ENCODE peak calls at places on chromosomes 3 and 15, in ten cellular contexts. One of them, this sample, is unnamed.

GRCh38 chr3:197533396-197534347 is 22.1 kb downstream of the BDH1 start:
- DNase-seq in right atrium auricular region: no peak
- DNase-seq in A549: no peak
- DNase-seq in AG10803: peak
- DNase-seq in endodermal cell: peak
- DNase-seq in right lobe of liver: no peak
- DNase-seq in choroid plexus epithelial cell: no peak
- DNase-seq in lower lobe of right lung: no peak
- DNase-seq in upper lobe of right lung: no peak
- DNase-seq in uterus: no peak
- DNase-seq in this sample: no peak

GRCh38 chr3:108820586-108820985 is 2.0 kb upstream of the TRAT1 start:
- DNase-seq in right atrium auricular region: no peak
- DNase-seq in A549: no peak
- DNase-seq in AG10803: no peak
- DNase-seq in endodermal cell: no peak
- DNase-seq in right lobe of liver: no peak
- DNase-seq in choroid plexus epithelial cell: no peak
- DNase-seq in lower lobe of right lung: no peak
- DNase-seq in upper lobe of right lung: no peak
- DNase-seq in uterus: no peak
- DNase-seq in this sample: no peak

GRCh38 chr3:144390786-144391185 is 419.2 kb downstream of the DIPK2A start:
- DNase-seq in right atrium auricular region: no peak
- DNase-seq in A549: no peak
- DNase-seq in AG10803: no peak
- DNase-seq in endodermal cell: no peak
- DNase-seq in right lobe of liver: no peak
- DNase-seq in choroid plexus epithelial cell: no peak
- DNase-seq in lower lobe of right lung: no peak
- DNase-seq in upper lobe of right lung: no peak
- DNase-seq in uterus: no peak
- DNase-seq in this sample: no peak

GRCh38 chr15:82177291-82178010 is 85.1 kb downstream of the EFL1 start:
- DNase-seq in right atrium auricular region: no peak
- DNase-seq in A549: no peak
- DNase-seq in AG10803: peak
- DNase-seq in endodermal cell: no peak
- DNase-seq in right lobe of liver: no peak
- DNase-seq in choroid plexus epithelial cell: peak
- DNase-seq in lower lobe of right lung: no peak
- DNase-seq in upper lobe of right lung: no peak
- DNase-seq in uterus: no peak
- DNase-seq in this sample: peak

GRCh38 chr3:155441026-155441425 is 147.5 kb upstream of the STRIT1 start:
- DNase-seq in right atrium auricular region: no peak
- DNase-seq in A549: no peak
- DNase-seq in AG10803: no peak
- DNase-seq in endodermal cell: no peak
- DNase-seq in right lobe of liver: no peak
- DNase-seq in choroid plexus epithelial cell: no peak
- DNase-seq in lower lobe of right lung: no peak
- DNase-seq in upper lobe of right lung: no peak
- DNase-seq in uterus: no peak
- DNase-seq in this sample: no peak

GRCh38 chr3:195556390-195556789 is 13.3 kb upstream of the PPP1R2 start:
- DNase-seq in right atrium auricular region: no peak
- DNase-seq in A549: peak
- DNase-seq in AG10803: no peak
- DNase-seq in endodermal cell: peak
- DNase-seq in right lobe of liver: no peak
- DNase-seq in choroid plexus epithelial cell: peak
- DNase-seq in lower lobe of right lung: no peak
- DNase-seq in upper lobe of right lung: no peak
- DNase-seq in uterus: no peak
- DNase-seq in this sample: peak

GRCh38 chr15:59997070-59997701 is 6.9 kb upstream of the FOXB1 start:
- DNase-seq in right atrium auricular region: no peak
- DNase-seq in A549: no peak
- DNase-seq in AG10803: no peak
- DNase-seq in endodermal cell: peak
- DNase-seq in right lobe of liver: no peak
- DNase-seq in choroid plexus epithelial cell: no peak
- DNase-seq in lower lobe of right lung: peak
- DNase-seq in upper lobe of right lung: no peak
- DNase-seq in uterus: no peak
- DNase-seq in this sample: no peak

GRCh38 chr3:126419151-126419703 is 24.5 kb downstream of the CFAP100 start:
- DNase-seq in right atrium auricular region: no peak
- DNase-seq in A549: no peak
- DNase-seq in AG10803: no peak
- DNase-seq in endodermal cell: peak
- DNase-seq in right lobe of liver: no peak
- DNase-seq in choroid plexus epithelial cell: no peak
- DNase-seq in lower lobe of right lung: no peak
- DNase-seq in upper lobe of right lung: no peak
- DNase-seq in uterus: no peak
- DNase-seq in this sample: no peak

GRCh38 chr15:98292442-98293240 is 332.1 kb downstream of the ARRDC4 start:
- DNase-seq in right atrium auricular region: no peak
- DNase-seq in A549: peak
- DNase-seq in AG10803: peak
- DNase-seq in endodermal cell: peak
- DNase-seq in right lobe of liver: peak
- DNase-seq in choroid plexus epithelial cell: peak
- DNase-seq in lower lobe of right lung: no peak
- DNase-seq in upper lobe of right lung: peak
- DNase-seq in uterus: peak
- DNase-seq in this sample: peak

GRCh38 chr15:38072007-38072506 is 137.6 kb downstream of the TMCO5A start:
- DNase-seq in right atrium auricular region: peak
- DNase-seq in A549: no peak
- DNase-seq in AG10803: no peak
- DNase-seq in endodermal cell: no peak
- DNase-seq in right lobe of liver: no peak
- DNase-seq in choroid plexus epithelial cell: no peak
- DNase-seq in lower lobe of right lung: no peak
- DNase-seq in upper lobe of right lung: no peak
- DNase-seq in uterus: no peak
- DNase-seq in this sample: no peak

GRCh38 chr3:85560088-85560790 is 601.5 kb downstream of the CADM2 start:
- DNase-seq in right atrium auricular region: peak
- DNase-seq in A549: no peak
- DNase-seq in AG10803: no peak
- DNase-seq in endodermal cell: no peak
- DNase-seq in right lobe of liver: no peak
- DNase-seq in choroid plexus epithelial cell: peak
- DNase-seq in lower lobe of right lung: no peak
- DNase-seq in upper lobe of right lung: no peak
- DNase-seq in uterus: no peak
- DNase-seq in this sample: peak

GRCh38 chr3:14256561-14257342 is 78.1 kb downstream of the LSM3 start:
- DNase-seq in right atrium auricular region: no peak
- DNase-seq in A549: no peak
- DNase-seq in AG10803: no peak
- DNase-seq in endodermal cell: peak
- DNase-seq in right lobe of liver: peak
- DNase-seq in choroid plexus epithelial cell: no peak
- DNase-seq in lower lobe of right lung: no peak
- DNase-seq in upper lobe of right lung: no peak
- DNase-seq in uterus: no peak
- DNase-seq in this sample: no peak

GRCh38 chr15:90553248-90553745 is 23.6 kb downstream of the CRTC3 start:
- DNase-seq in right atrium auricular region: no peak
- DNase-seq in A549: no peak
- DNase-seq in AG10803: peak
- DNase-seq in endodermal cell: no peak
- DNase-seq in right lobe of liver: no peak
- DNase-seq in choroid plexus epithelial cell: peak
- DNase-seq in lower lobe of right lung: no peak
- DNase-seq in upper lobe of right lung: no peak
- DNase-seq in uterus: no peak
- DNase-seq in this sample: peak

GRCh38 chr3:35936571-35936970 is 297.2 kb downstream of the ARPP21 start:
- DNase-seq in right atrium auricular region: no peak
- DNase-seq in A549: no peak
- DNase-seq in AG10803: peak
- DNase-seq in endodermal cell: no peak
- DNase-seq in right lobe of liver: no peak
- DNase-seq in choroid plexus epithelial cell: peak
- DNase-seq in lower lobe of right lung: no peak
- DNase-seq in upper lobe of right lung: no peak
- DNase-seq in uterus: no peak
- DNase-seq in this sample: no peak

GRCh38 chr15:98391568-98391967 is 256.8 kb upstream of the IGF1R start:
- DNase-seq in right atrium auricular region: no peak
- DNase-seq in A549: no peak
- DNase-seq in AG10803: no peak
- DNase-seq in endodermal cell: no peak
- DNase-seq in right lobe of liver: no peak
- DNase-seq in choroid plexus epithelial cell: no peak
- DNase-seq in lower lobe of right lung: no peak
- DNase-seq in upper lobe of right lung: no peak
- DNase-seq in uterus: no peak
- DNase-seq in this sample: no peak

GRCh38 chr15:37576952-37577351 is 357.5 kb upstream of the TMCO5A start:
- DNase-seq in right atrium auricular region: no peak
- DNase-seq in A549: no peak
- DNase-seq in AG10803: no peak
- DNase-seq in endodermal cell: no peak
- DNase-seq in right lobe of liver: no peak
- DNase-seq in choroid plexus epithelial cell: no peak
- DNase-seq in lower lobe of right lung: no peak
- DNase-seq in upper lobe of right lung: no peak
- DNase-seq in uterus: no peak
- DNase-seq in this sample: no peak

DNA sequence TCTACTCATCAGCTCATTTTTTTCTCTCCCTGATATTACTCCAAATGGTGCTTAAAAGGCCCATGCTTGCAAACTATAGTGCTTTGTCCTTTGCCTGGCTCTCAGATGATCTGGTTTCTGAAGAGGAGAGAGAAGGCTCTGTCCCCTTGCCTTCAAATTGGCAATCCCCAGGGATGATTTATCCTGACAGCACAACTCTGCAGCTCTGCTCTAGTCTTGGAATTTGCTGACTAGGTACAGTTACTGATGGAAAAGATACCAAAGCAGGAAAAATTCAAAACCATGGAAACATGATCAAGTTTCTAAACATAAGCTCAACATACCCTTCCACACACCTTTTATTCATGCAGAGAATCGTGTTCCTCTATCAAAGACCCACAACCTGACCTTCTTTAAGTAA is 106.7 kb upstream of the CADPS start:
- DNase-seq in right atrium auricular region: no peak
- DNase-seq in A549: no peak
- DNase-seq in AG10803: no peak
- DNase-seq in endodermal cell: no peak
- DNase-seq in right lobe of liver: no peak
- DNase-seq in choroid plexus epithelial cell: no peak
- DNase-seq in lower lobe of right lung: no peak
- DNase-seq in upper lobe of right lung: no peak
- DNase-seq in uterus: no peak
- DNase-seq in this sample: no peak
- H3K4me3 ChIP-seq in right atrium auricular region: no peak
- H3K4me3 ChIP-seq in A549: no peak
- H3K4me3 ChIP-seq in AG10803: no peak
- H3K4me3 ChIP-seq in endodermal cell: no peak
- H3K4me3 ChIP-seq in right lobe of liver: no peak
- H3K4me3 ChIP-seq in choroid plexus epithelial cell: no peak
- H3K4me3 ChIP-seq in lower lobe of right lung: no peak
- H3K4me3 ChIP-seq in upper lobe of right lung: no peak
- H3K4me3 ChIP-seq in uterus: no peak
- H3K4me3 ChIP-seq in this sample: no peak

GRCh38 chr3:103609472-103609871 is 1174.7 kb downstream of the ZPLD1 start:
- DNase-seq in right atrium auricular region: no peak
- DNase-seq in A549: no peak
- DNase-seq in AG10803: peak
- DNase-seq in endodermal cell: no peak
- DNase-seq in right lobe of liver: no peak
- DNase-seq in choroid plexus epithelial cell: no peak
- DNase-seq in lower lobe of right lung: no peak
- DNase-seq in upper lobe of right lung: no peak
- DNase-seq in uterus: no peak
- DNase-seq in this sample: no peak
- TF ChIP-seq CTCF in right atrium auricular region: no peak
- TF ChIP-seq CTCF in A549: no peak
- TF ChIP-seq CTCF in AG10803: no peak
- TF ChIP-seq CTCF in endodermal cell: peak
- TF ChIP-seq CTCF in right lobe of liver: no peak
- TF ChIP-seq CTCF in choroid plexus epithelial cell: no peak
- TF ChIP-seq CTCF in lower lobe of right lung: no peak
- TF ChIP-seq CTCF in upper lobe of right lung: no peak
- TF ChIP-seq CTCF in uterus: no peak
- TF ChIP-seq CTCF in this sample: no peak

DNA sequence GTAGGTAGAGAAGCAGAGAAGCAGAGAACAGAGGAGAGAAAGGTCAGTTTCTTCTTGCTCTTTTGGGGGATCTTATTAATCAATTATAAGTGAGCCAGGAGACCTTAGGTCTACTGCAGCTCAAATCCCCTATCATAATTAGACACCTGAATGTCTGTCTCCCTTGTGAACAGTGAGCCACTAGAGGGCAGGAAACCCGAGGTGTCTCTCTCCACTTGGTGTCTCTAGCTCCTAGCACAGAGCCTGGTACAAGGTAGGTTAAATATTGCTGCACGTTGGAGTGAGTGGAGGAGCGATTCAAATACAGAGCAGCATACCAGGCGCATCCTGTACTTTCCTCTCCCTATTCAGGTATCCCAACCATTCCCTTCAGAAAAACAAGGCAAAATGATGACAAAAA is 2.0 kb upstream of the ST8SIA2 start:
- DNase-seq in right atrium auricular region: no peak
- DNase-seq in A549: peak
- DNase-seq in AG10803: peak
- DNase-seq in endodermal cell: peak
- DNase-seq in right lobe of liver: no peak
- DNase-seq in choroid plexus epithelial cell: peak
- DNase-seq in lower lobe of right lung: no peak
- DNase-seq in upper lobe of right lung: no peak
- DNase-seq in uterus: no peak
- DNase-seq in this sample: peak
- H3K4me3 ChIP-seq in right atrium auricular region: no peak
- H3K4me3 ChIP-seq in A549: no peak
- H3K4me3 ChIP-seq in AG10803: no peak
- H3K4me3 ChIP-seq in endodermal cell: no peak
- H3K4me3 ChIP-seq in right lobe of liver: no peak
- H3K4me3 ChIP-seq in choroid plexus epithelial cell: no peak
- H3K4me3 ChIP-seq in lower lobe of right lung: no peak
- H3K4me3 ChIP-seq in upper lobe of right lung: no peak
- H3K4me3 ChIP-seq in uterus: no peak
- H3K4me3 ChIP-seq in this sample: no peak

DNA sequence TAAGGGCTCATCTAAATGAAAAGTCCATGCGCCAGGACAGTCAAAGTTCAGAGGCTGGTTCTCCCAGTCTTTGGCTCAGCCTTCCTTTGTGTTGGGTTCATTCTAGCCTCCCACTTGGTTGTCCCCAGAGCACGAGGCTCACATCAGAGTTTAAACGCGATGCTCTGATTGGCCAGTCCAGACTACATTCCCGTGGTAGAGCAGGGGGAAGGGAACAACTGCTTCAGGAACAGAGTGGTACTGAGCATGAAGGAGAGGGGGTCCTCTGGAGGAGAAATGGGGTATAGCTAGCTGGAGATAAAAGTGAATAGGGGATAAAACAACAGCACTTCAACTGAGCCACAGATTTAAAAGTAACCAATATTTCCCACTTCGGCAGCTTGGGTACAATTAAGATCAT is 32.2 kb downstream of the ANAPC13 start:
- DNase-seq in right atrium auricular region: no peak
- DNase-seq in A549: peak
- DNase-seq in AG10803: no peak
- DNase-seq in endodermal cell: peak
- DNase-seq in right lobe of liver: no peak
- DNase-seq in choroid plexus epithelial cell: peak
- DNase-seq in lower lobe of right lung: no peak
- DNase-seq in upper lobe of right lung: no peak
- DNase-seq in uterus: no peak
- DNase-seq in this sample: no peak
- TF ChIP-seq CTCF in right atrium auricular region: no peak
- TF ChIP-seq CTCF in A549: no peak
- TF ChIP-seq CTCF in AG10803: peak
- TF ChIP-seq CTCF in endodermal cell: peak
- TF ChIP-seq CTCF in right lobe of liver: no peak
- TF ChIP-seq CTCF in choroid plexus epithelial cell: peak
- TF ChIP-seq CTCF in lower lobe of right lung: no peak
- TF ChIP-seq CTCF in upper lobe of right lung: no peak
- TF ChIP-seq CTCF in uterus: no peak
- TF ChIP-seq CTCF in this sample: peak